ENCODE peak calls at places on chromosomes 3 and 15, in eight cellular contexts. F is WTC11, Y is right lobe of liver, E is heart left ventricle, D is EH, C is fibroblast of lung, T is dermis microvascular lymphatic vessel endothelial cell, Z is NCI-H2107. I is an unnamed sample.

GRCh38 chr3:184399410-184399809 is 19.6 kb downstream of the CHRD start:
- DNase-seq in Z (no peak), D (peak; percentile 94), Y (no peak), F (no peak), C (peak; percentile 92), E (no peak), T (peak; percentile 19), I (no peak)

GRCh38 chr3:102165367-102165766 is 269.4 kb upstream of the ZPLD1 start:
- DNase-seq in E (no peak), T (no peak), D (peak; percentile 94), C (peak; percentile 67), F (no peak), Z (no peak), Y (no peak), I (no peak)

GRCh38 chr3:59611649-59612431 is 562.0 kb upstream of the CFAP20DC start:
- DNase-seq in C (no peak), D (no peak), Y (no peak), E (no peak), Z (no peak), T (no peak), F (no peak), I (no peak)

GRCh38 chr3:100556656-100557310 is 52.6 kb upstream of the ADGRG7 start:
- DNase-seq in D (peak; percentile 54), Z (no peak), Y (no peak), F (no peak), E (no peak), T (peak; percentile 41), C (peak; percentile 75), I (no peak)

GRCh38 chr15:87757084-87757483 is 499.5 kb downstream of the NTRK3 start:
- DNase-seq in Y (no peak), F (no peak), T (no peak), Z (no peak), E (no peak), C (no peak), D (no peak), I (no peak)

GRCh38 chr15:24945711-24946110 is 9.1 kb upstream of the SNRPN start:
- DNase-seq in F (no peak), E (no peak), C (peak; percentile 6), T (no peak), Z (no peak), D (no peak), Y (no peak), I (no peak)

GRCh38 chr15:52709172-52709979 is 30.2 kb upstream of the ATOSA start:
- DNase-seq in C (no peak), D (no peak), F (peak; percentile 85), Y (peak; percentile 69), Z (no peak), T (no peak), E (no peak), I (peak; percentile 69)

GRCh38 chr15:51104512-51104911 is 9.8 kb upstream of the TNFAIP8L3 start:
- DNase-seq in Y (no peak), D (no peak), C (peak; percentile 94), Z (no peak), E (peak; percentile 67), T (no peak), F (no peak), I (no peak)

GRCh38 chr3:189292667-189293478 is 121.1 kb downstream of the TPRG1 start:
- DNase-seq in T (no peak), Y (no peak), Z (no peak), F (no peak), E (no peak), D (peak; percentile 31), C (no peak), I (no peak)

GRCh38 chr3:126870608-126871210 is 112.2 kb upstream of the PLXNA1 start:
- DNase-seq in C (no peak), D (no peak), Z (no peak), Y (no peak), F (no peak), E (no peak), T (no peak), I (no peak)

GRCh38 chr3:53155763-53156162 is 5.2 kb upstream of the PRKCD start:
- DNase-seq in Z (no peak), E (no peak), Y (no peak), C (no peak), F (no peak), T (no peak), D (no peak), I (no peak)

GRCh38 chr3:43349759-43350158 is 63.4 kb downstream of the SNRK start:
- DNase-seq in D (no peak), F (no peak), Y (no peak), Z (no peak), C (peak; percentile 24), E (no peak), T (no peak), I (no peak)

GRCh38 chr3:177126015-177126773 is 71.1 kb downstream of the TBL1XR1 start:
- DNase-seq in E (no peak), Y (no peak), T (peak; percentile 56), F (no peak), Z (no peak), C (peak; percentile 75), D (peak; percentile 93), I (no peak)

GRCh38 chr15:50876989-50877360 is 31.5 kb upstream of the AP4E1 start:
- DNase-seq in Z (peak; percentile 10), E (peak; percentile 50), Y (peak; percentile 26), C (peak; percentile 89), T (peak; percentile 78), D (peak; percentile 92), F (peak; percentile 83), I (peak; percentile 70)

GRCh38 chr15:49242820-49243219 is 72.8 kb downstream of the GALK2 start:
- DNase-seq in Y (no peak), F (no peak), T (no peak), C (peak; percentile 96), Z (no peak), E (peak; percentile 41), D (peak; percentile 92), I (no peak)

GRCh38 chr3:8755564-8756237 is 13.7 kb downstream of the OXTR start:
- DNase-seq in Z (no peak), T (no peak), E (no peak), F (no peak), C (no peak), D (peak; percentile 61), Y (no peak), I (no peak)

GRCh38 chr15:52257734-52258062 is 37.9 kb downstream of the MYO5C start:
- DNase-seq in F (no peak), C (no peak), T (no peak), Y (no peak), Z (peak; percentile 70), E (no peak), D (peak; percentile 53), I (no peak)

GRCh38 chr15:100111103-100112060 is 230.4 kb downstream of the ADAMTS17 start:
- DNase-seq in Z (no peak), F (no peak), C (peak; percentile 85), D (peak; percentile 55), T (peak; percentile 76), Y (no peak), E (peak; percentile 90), I (no peak)

GRCh38 chr15:98735895-98736617 is 87.7 kb downstream of the IGF1R start:
- DNase-seq in C (no peak), T (peak; percentile 31), Y (no peak), F (no peak), Z (no peak), D (peak; percentile 64), E (no peak), I (no peak)

GRCh38 chr3:131716943-131717342 is 214.2 kb upstream of the MRPL3 start:
- DNase-seq in F (no peak), C (no peak), E (no peak), T (no peak), Z (no peak), D (no peak), Y (no peak), I (no peak)

GRCh38 chr3:194931366-194931765 is 245.7 kb downstream of the FAM43A start:
- DNase-seq in Z (no peak), F (no peak), T (peak; percentile 35), D (no peak), E (no peak), C (no peak), Y (no peak), I (no peak)

GRCh38 chr3:152269423-152270144 is 855 bp downstream of the MBNL1 start:
- DNase-seq in Y (peak; percentile 18), D (peak; percentile 96), E (peak; percentile 55), C (peak; percentile 99), T (peak; percentile 85), F (no peak), Z (peak; percentile 54), I (no peak)

GRCh38 chr3:124887177-124887995 is at the start of gene ITGB5:
- DNase-seq in C (peak; percentile 67), F (peak; percentile 84), D (peak; percentile 89), Y (peak; percentile 90), Z (no peak), E (peak; percentile 89), T (peak; percentile 68), I (no peak)

GRCh38 chr3:195909294-195909644 is 918 bp upstream of the TNK2 start:
- DNase-seq in F (no peak), D (peak; percentile 36), E (no peak), C (no peak), Z (no peak), Y (no peak), T (no peak), I (no peak)

GRCh38 chr3:146550743-146551510 is 6.5 kb upstream of the PLSCR1 start:
- DNase-seq in Y (no peak), T (peak; percentile 30), C (peak; percentile 96), Z (no peak), E (no peak), D (peak; percentile 84), F (no peak), I (no peak)